ENCODE peak calls at places on chromosome 1, in six cellular contexts. O is GM03348; H is stomach; M is substantia nigra; E is CD8-positive, alpha-beta T cell; G is thoracic aorta. J is an unnamed sample.
A peak's percentile ranks its signal among the peaks of the same experiment; 100 is the strongest.

GRCh38 chr1:54805981-54806381 is 4.9 kb upstream of the TTC22 start:
- DNase-seq in O (no peak), H (peak; percentile 22), M (no peak), E (no peak), G (no peak), J (no peak)

GRCh38 chr1:150258275-150258666 is 697 bp downstream of the CA14 start:
- DNase-seq in O (no peak), H (no peak), M (no peak), E (no peak), G (no peak), J (no peak)

GRCh38 chr1:184322253-184322652 is 64.6 kb upstream of the C1orf21 start:
- DNase-seq in O (no peak), H (no peak), M (no peak), E (no peak), G (no peak), J (no peak)

GRCh38 chr1:17877316-17877715 is 122.2 kb downstream of the ACTL8 start:
- DNase-seq in O (no peak), H (no peak), M (no peak), E (no peak), G (no peak), J (no peak)

GRCh38 chr1:226634611-226635246 is 86.2 kb downstream of the STUM start:
- DNase-seq in O (no peak), H (no peak), M (no peak), E (no peak), G (no peak), J (peak; percentile 43)

GRCh38 chr1:92480200-92480812 is 6.4 kb downstream of the GFI1 start:
- DNase-seq in O (no peak), H (no peak), M (no peak), E (no peak), G (no peak), J (no peak)

GRCh38 chr1:64956241-64956640 is 10.1 kb downstream of the JAK1 start:
- DNase-seq in O (peak; percentile 72), H (no peak), M (no peak), E (no peak), G (no peak), J (no peak)

GRCh38 chr1:110087812-110088738 is 17.6 kb upstream of the ALX3 start:
- DNase-seq in O (peak; percentile 88), H (peak; percentile 52), M (no peak), E (no peak), G (no peak), J (no peak)

GRCh38 chr1:147834810-147835209 is 67.8 kb upstream of the GJA8 start:
- DNase-seq in O (no peak), H (no peak), M (no peak), E (no peak), G (no peak), J (no peak)

GRCh38 chr1:226974544-226975258 is 34.6 kb downstream of the COQ8A start:
- DNase-seq in O (no peak), H (no peak), M (no peak), E (no peak), G (no peak), J (peak; percentile 80)

J was measured in Right ventricle myocardium inferior.